ENCODE peak calls at places on chromosomes 4 and X, in four cellular contexts. T is H9, M is neural progenitor cell, D is brain microvascular endothelial cell. Y is an unnamed sample.

GRCh38 chr4:179521937-179522336 is 2079.7 kb upstream of the AGA start:
- DNase-seq in D (no peak), T (no peak), M (no peak), Y (no peak)

GRCh38 chrX:8848921-8849320 is 47.7 kb upstream of the FAM9A start:
- DNase-seq in D (no peak), M (no peak), T (no peak), Y (no peak)

GRCh38 chr4:142354041-142354440 is 492.1 kb downstream of the INPP4B start:
- DNase-seq in T (no peak), M (no peak), D (no peak), Y (no peak)

GRCh38 chr4:113761682-113762060 is at the start of gene CAMK2D:
- DNase-seq in T (peak), M (peak), D (peak), Y (no peak)

GRCh38 chr4:137688651-137689050 is 156.4 kb upstream of the PCDH18 start:
- DNase-seq in D (no peak), M (no peak), T (no peak), Y (no peak)

GRCh38 chr4:157655101-157655818 is 434.7 kb downstream of the GRIA2 start:
- DNase-seq in T (no peak), D (no peak), M (no peak), Y (peak)

GRCh38 chr4:137312257-137312656 is 220.0 kb downstream of the PCDH18 start:
- DNase-seq in D (peak), T (no peak), M (no peak), Y (no peak)

GRCh38 chr4:108191269-108191914 is 22.7 kb upstream of the LEF1 start:
- DNase-seq in D (no peak), T (no peak), M (no peak), Y (no peak)

GRCh38 chrX:104618106-104618895 is 52.3 kb downstream of the IL1RAPL2 start:
- DNase-seq in D (no peak), M (no peak), T (no peak), Y (no peak)

GRCh38 chr4:168877779-168878491 is 132.1 kb downstream of the CBR4 start:
- DNase-seq in D (no peak), M (peak), T (peak), Y (peak)

GRCh38 chr4:123397276-123398150 is 918 bp downstream of the SPRY1 start:
- DNase-seq in D (peak), T (peak), M (peak), Y (peak)

GRCh38 chr4:128570380-128570779 is 239.1 kb upstream of the JADE1 start:
- DNase-seq in T (no peak), M (no peak), D (peak), Y (no peak)

GRCh38 chr4:154329268-154329858 is 162.2 kb downstream of the DCHS2 start:
- DNase-seq in T (no peak), M (peak), D (no peak), Y (peak)

GRCh38 chr4:53644607-53645006 is 53.3 kb upstream of the LNX1 start:
- DNase-seq in D (no peak), M (no peak), T (no peak), Y (no peak)

GRCh38 chr4:36348403-36348938 is 67.1 kb downstream of the DTHD1 start:
- DNase-seq in D (no peak), T (no peak), M (no peak), Y (no peak)

GRCh38 chr4:124423160-124423559 is 289.4 kb downstream of the ANKRD50 start:
- DNase-seq in T (no peak), M (no peak), D (peak), Y (no peak)

GRCh38 chr4:17781072-17781830 is at the start of gene FAM184B:
- DNase-seq in M (peak), T (peak), D (no peak), Y (peak)

GRCh38 chr4:26248647-26249046 is 72.2 kb upstream of the RBPJ start:
- DNase-seq in M (no peak), D (peak), T (no peak), Y (no peak)

GRCh38 chr4:22498866-22499265 is 17.0 kb downstream of the ADGRA3 start:
- DNase-seq in D (no peak), T (no peak), M (peak), Y (no peak)

GRCh38 chr4:148015058-148015457 is 283.2 kb downstream of the ARHGAP10 start:
- DNase-seq in T (no peak), M (no peak), D (peak), Y (peak)

GRCh38 chr4:150119492-150119891 is 41.2 kb downstream of the DCLK2 start:
- DNase-seq in D (no peak), T (no peak), M (no peak), Y (peak)

GRCh38 chr4:74734995-74735394 is 59.3 kb downstream of the BTC start:
- DNase-seq in D (no peak), M (no peak), T (no peak), Y (no peak)

GRCh38 chrX:7219153-7219705 is 71.3 kb upstream of the PUDP start:
- DNase-seq in D (no peak), M (no peak), T (no peak), Y (peak)

GRCh38 chr4:140239311-140239710 is 85.3 kb upstream of the MAML3 start:
- DNase-seq in D (no peak), M (no peak), T (no peak), Y (no peak)

GRCh38 chr4:124262211-124263179 is 450.0 kb downstream of the ANKRD50 start:
- DNase-seq in M (peak), T (peak), D (peak), Y (peak)

GRCh38 chr4:14301993-14302392 is 674.5 kb upstream of the BOD1L1 start:
- DNase-seq in T (no peak), D (no peak), M (no peak), Y (no peak)

GRCh38 chr4:39319678-39320077 is 46.5 kb downstream of the RFC1 start:
- DNase-seq in M (no peak), D (peak), T (no peak), Y (no peak)

GRCh38 chr4:73341454-73341853 is 62.6 kb upstream of the ALB start:
- DNase-seq in M (peak), D (peak), T (peak), Y (peak)

GRCh38 chr4:157314906-157315305 is 94.4 kb downstream of the GRIA2 start:
- DNase-seq in D (no peak), M (no peak), T (no peak), Y (no peak)

GRCh38 chr4:22485751-22486150 is 30.1 kb downstream of the ADGRA3 start:
- DNase-seq in M (no peak), D (peak), T (no peak), Y (no peak)

GRCh38 chrX:38916801-38917200 is 115.5 kb downstream of the MID1IP1 start:
- DNase-seq in M (no peak), T (no peak), D (no peak), Y (no peak)

GRCh38 chrX:97984641-97985040 is 1100.9 kb downstream of the RPA4 start:
- DNase-seq in T (peak), D (no peak), M (no peak), Y (peak)

GRCh38 chrX:103531002-103531401 is 11.7 kb upstream of the RAB40A start:
- DNase-seq in D (peak), M (no peak), T (no peak), Y (no peak)

GRCh38 chrX:47209508-47210238 is 8.8 kb upstream of the CDK16 start:
- DNase-seq in T (no peak), M (no peak), D (no peak), Y (no peak)

GRCh38 chrX:108397627-108398392 is 40.4 kb downstream of the COL4A6 start:
- DNase-seq in D (peak), M (no peak), T (no peak), Y (no peak)

GRCh38 chr4:145279122-145279960 is 99.0 kb upstream of the OTUD4 start:
- DNase-seq in D (peak), M (no peak), T (no peak), Y (no peak)

GRCh38 chr4:26073886-26074560 is 160.0 kb downstream of the SMIM20 start:
- DNase-seq in D (no peak), T (no peak), M (no peak), Y (no peak)

GRCh38 chrX:132483951-132484350 is 4.9 kb downstream of the MBNL3 start:
- DNase-seq in D (no peak), M (no peak), T (no peak), Y (no peak)

GRCh38 chr4:83873996-83874395 is 338.1 kb downstream of the GPAT3 start:
- DNase-seq in T (no peak), M (no peak), D (no peak), Y (no peak)

GRCh38 chr4:182895791-182896292 is 21.3 kb downstream of the DCTD start:
- DNase-seq in D (no peak), T (no peak), M (no peak), Y (no peak)

GRCh38 chr4:182897601-182898478 is 19.3 kb downstream of the DCTD start:
- DNase-seq in D (no peak), M (no peak), T (no peak), Y (no peak)

GRCh38 chr4:182894681-182895275 is 22.4 kb downstream of the DCTD start:
- DNase-seq in M (no peak), T (no peak), D (no peak), Y (no peak)

GRCh38 chr4:182898479-182898799 is 18.7 kb downstream of the DCTD start:
- DNase-seq in M (no peak), T (no peak), D (no peak), Y (no peak)

DNA sequence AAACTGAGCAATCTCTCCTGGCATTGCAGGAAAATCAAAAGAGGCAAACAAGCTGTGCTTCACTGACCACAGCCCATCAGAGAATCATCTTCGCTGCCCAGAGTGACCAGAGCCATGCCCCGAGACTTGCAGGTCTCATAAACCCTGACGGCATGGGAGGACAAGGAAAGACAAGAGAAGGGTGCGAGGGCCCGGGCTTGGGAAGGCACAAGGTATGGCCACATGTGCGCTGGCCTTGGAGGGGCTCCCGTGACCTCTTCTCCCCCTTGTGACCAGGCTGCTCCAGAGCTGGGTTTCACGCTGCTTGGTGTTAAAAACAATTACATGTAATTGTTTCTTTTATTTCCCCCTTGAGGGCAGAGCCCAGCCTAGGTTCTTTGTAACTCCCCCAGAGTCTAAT is 20.8 kb downstream of the DCTD start:
- DNase-seq in T (no peak), M (no peak), D (no peak), Y (no peak)
- H3K27ac ChIP-seq in T (no peak), M (no peak), D (no peak), Y (no peak)

DNA sequence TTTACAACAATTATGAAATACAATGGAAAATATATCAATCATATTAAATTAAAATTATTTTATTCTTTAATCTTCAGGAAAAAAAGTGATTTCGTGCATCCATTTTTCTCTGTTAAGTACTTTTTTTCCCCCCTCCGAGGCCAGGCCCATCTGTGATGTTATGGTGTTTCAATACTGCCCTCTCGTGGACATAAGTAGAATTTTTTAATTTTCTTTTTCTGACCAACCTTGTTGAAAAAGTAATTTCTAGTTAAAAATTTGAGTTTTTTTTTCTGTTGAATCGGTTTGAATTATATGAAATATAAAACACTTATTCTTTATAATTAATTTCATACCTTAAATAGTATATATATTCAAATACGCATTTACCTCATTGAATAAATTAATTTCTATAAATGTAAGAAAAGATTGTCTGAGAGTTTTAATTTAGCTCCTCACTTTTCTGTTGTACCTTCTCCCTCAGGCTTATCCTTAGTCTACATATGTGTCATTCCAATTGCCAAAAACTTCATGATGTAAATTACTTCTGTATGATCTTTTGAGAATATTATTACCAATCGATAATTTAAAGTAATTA is 175.8 kb upstream of the TECRL start:
- DNase-seq in D (no peak), M (peak), T (no peak), Y (peak)
- TF ChIP-seq CTCF in D (peak), M (peak), T (peak), Y (peak)

GRCh38 chrX:146454363-146454762 is 355.2 kb upstream of the CXorf51B start:
- DNase-seq in T (no peak), M (no peak), D (no peak), Y (no peak)

GRCh38 chrX:146449243-146449642 is 360.3 kb upstream of the CXorf51B start:
- DNase-seq in M (no peak), D (no peak), T (no peak), Y (no peak)

DNA sequence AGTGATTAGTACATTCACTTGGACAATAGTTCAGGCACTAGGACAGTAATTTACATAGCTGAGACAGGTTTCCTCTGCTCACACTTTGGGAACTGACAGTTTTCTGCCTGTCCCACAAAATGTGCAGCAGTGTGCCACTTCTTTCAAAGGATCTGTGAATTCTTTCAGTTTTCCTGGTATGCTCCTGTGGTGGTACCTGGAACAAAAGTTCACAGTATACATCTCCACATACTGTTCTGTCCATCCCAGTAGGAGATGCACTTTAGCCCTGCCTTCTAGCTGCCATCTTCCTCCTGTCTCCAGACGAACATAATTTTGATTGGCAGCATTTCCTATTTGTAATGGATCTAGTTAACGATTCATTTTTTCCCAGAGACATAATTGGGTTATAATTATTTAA is 360.8 kb upstream of the CXorf51B start:
- DNase-seq in T (no peak), M (no peak), D (no peak), Y (no peak)
- H3K27ac ChIP-seq in T (no peak), M (no peak), D (no peak), Y (no peak)

GRCh38 chrX:155048997-155049619 is 21.8 kb downstream of the CMC4 start:
- DNase-seq in M (peak), D (peak), T (peak), Y (peak)
- TF ChIP-seq CTCF in M (peak), D (peak), T (peak), Y (peak)

GRCh38 chr4:772776-773175 is 53.2 kb downstream of the CPLX1 start:
- DNase-seq in M (no peak), T (no peak), D (no peak), Y (no peak)
- H3K27ac ChIP-seq in M (no peak), T (no peak), D (no peak), Y (no peak)